ENCODE peak calls at places on chromosomes 4 and X, in four cellular contexts. I is K562, Z is H1, V is HepG2. O is an unnamed sample.

GRCh38 chr4:189786447-189786846 is 154.2 kb upstream of the FRG1 start:
- DNase-seq in I (no peak), Z (no peak), V (no peak), O (no peak)

GRCh38 chr4:176099314-176099713 is 33.7 kb downstream of the WDR17 start:
- DNase-seq in I (no peak), Z (no peak), V (no peak), O (no peak)

GRCh38 chr4:38870098-38870850 is 2.7 kb downstream of the FAM114A1 start:
- DNase-seq in I (no peak), Z (no peak), V (no peak), O (no peak)

GRCh38 chr4:100340534-100341364 is 150.5 kb upstream of the DDIT4L start:
- DNase-seq in I (no peak), Z (no peak), V (no peak), O (no peak)

GRCh38 chr4:169033660-169034059 is 23.6 kb upstream of the CBR4 start:
- DNase-seq in I (peak; percentile 67), Z (no peak), V (no peak), O (peak; percentile 62)

GRCh38 chr4:26762650-26763049 is 98.0 kb upstream of the STIM2 start:
- DNase-seq in I (no peak), Z (no peak), V (no peak), O (no peak)

GRCh38 chr4:137384476-137384875 is 147.8 kb downstream of the PCDH18 start:
- DNase-seq in I (no peak), Z (no peak), V (no peak), O (no peak)

GRCh38 chr4:97493815-97494518 is 649.3 kb downstream of the STPG2 start:
- DNase-seq in I (no peak), Z (no peak), V (no peak), O (peak; percentile 76)

GRCh38 chrX:44306336-44306735 is 37.1 kb downstream of the EFHC2 start:
- DNase-seq in I (no peak), Z (no peak), V (no peak), O (no peak)

GRCh38 chr4:156195914-156196313 is 242.2 kb upstream of the CTSO start:
- DNase-seq in I (no peak), Z (no peak), V (no peak), O (no peak)

GRCh38 chrX:49171752-49172279 is at the start of gene PLP2:
- DNase-seq in I (peak; percentile 52), Z (no peak), V (no peak), O (no peak)

GRCh38 chrX:69015156-69015555 is 150.1 kb downstream of the PJA1 start:
- DNase-seq in I (no peak), Z (no peak), V (no peak), O (no peak)

GRCh38 chr4:167475951-167476350 is 241.7 kb upstream of the SPOCK3 start:
- DNase-seq in I (no peak), Z (no peak), V (no peak), O (no peak)

GRCh38 chrX:16429391-16429790 is 220.6 kb upstream of the S100G start:
- DNase-seq in I (no peak), Z (no peak), V (no peak), O (no peak)

GRCh38 chr4:2545321-2546013 is 9.0 kb downstream of the FAM193A start:
- DNase-seq in I (no peak), Z (no peak), V (no peak), O (no peak)

GRCh38 chrX:153880440-153880815 is 5.5 kb downstream of the L1CAM start:
- DNase-seq in I (no peak), Z (no peak), V (no peak), O (no peak)

GRCh38 chr4:185950891-185951290 is 118.1 kb upstream of the TLR3 start:
- DNase-seq in I (no peak), Z (no peak), V (no peak), O (no peak)

GRCh38 chr4:95637047-95637600 is 88.4 kb upstream of the UNC5C start:
- DNase-seq in I (no peak), Z (no peak), V (no peak), O (no peak)

DNA sequence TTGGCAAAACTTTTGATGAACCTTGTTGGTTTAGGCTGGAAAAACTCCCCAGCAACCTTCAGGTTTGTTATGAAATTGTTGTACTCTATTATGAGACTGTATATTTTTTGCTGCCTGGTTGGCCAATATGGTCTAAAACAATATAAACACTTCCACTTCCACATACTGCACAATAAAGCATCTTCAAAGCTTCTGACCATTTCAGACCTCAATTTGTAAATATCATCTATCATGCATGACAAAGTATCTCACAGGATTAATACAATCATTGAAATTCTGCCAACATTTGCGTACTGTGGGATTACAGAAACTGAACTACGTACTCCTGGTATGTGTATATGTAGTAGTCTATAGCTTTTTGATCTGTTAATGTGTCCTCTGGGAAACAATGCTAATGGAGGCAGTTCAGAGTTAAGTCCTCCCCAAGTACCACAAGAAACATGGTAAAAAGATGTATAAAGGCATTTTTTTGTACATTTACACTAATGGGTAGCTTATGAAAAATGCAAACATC is 40.4 kb downstream of the GPC4 start:
- DNase-seq in I (no peak), Z (no peak), V (no peak), O (no peak)
- TF ChIP-seq FOSL1 in I (no peak), Z (no peak), V (no peak), O (no peak)

DNA sequence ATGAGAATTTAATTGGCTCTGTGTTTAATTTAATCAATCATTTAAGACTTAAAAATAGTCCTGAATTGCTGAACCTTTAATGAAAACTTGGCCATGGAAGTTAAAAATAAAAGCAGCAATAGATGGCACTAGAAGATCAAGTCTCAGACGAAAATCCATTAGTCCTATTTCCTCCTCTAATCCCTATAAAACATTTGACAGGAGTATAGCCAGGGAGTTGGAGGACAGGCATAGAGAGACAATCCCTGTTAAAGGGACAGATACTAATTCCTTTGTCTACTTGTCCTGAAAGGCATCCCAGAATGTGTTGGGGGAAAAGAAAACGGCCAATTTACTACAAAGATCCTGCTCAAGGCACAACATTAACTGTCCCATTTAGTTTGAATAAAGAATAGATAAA is 276.3 kb upstream of the TACR3 start:
- DNase-seq in I (no peak), Z (no peak), V (no peak), O (peak; percentile 56)
- TF ChIP-seq FOSL1 in I (no peak), Z (no peak), V (no peak), O (no peak)

DNA sequence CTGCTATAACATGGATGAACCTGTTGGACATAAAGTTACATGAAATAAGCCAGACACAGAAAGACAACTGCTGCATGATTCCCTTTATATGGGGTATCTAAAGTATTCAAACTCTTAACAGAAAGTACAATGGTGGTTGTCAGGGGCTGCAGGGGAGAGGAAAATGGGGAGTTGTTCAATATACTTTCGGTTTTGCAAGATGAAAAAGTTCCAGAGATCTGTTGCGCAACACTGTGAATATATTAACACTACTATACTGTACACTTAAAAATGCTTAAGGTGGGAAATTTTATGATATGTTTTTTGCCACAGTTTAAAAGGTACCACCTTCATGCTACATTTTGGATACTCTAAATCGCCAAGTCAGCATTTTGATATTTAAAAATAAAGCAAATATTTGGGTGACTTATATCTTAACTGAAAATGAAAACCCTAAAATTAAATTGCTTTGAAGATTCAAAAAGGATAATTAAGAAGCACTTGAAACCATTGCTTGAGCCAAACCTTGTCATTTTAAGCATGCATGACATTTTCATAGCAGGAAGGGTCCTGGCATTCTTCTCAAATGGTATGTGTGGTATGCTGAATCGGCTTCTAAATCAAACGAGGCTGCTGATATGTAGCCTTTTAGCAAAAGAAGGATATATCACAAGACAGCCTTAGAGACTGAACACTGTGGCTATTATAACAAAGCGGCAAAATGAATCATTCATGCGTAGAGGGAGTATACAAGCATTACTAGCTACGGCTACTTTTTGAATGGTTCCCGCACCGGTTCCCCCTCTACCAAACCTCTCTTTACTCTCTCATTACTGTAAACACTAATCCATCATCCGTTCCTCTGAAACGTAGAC is 607.1 kb upstream of the DIPK2B start:
- DNase-seq in I (no peak), Z (no peak), V (no peak), O (no peak)
- TF ChIP-seq FOSL1 in I (no peak), Z (no peak), V (no peak), O (no peak)

DNA sequence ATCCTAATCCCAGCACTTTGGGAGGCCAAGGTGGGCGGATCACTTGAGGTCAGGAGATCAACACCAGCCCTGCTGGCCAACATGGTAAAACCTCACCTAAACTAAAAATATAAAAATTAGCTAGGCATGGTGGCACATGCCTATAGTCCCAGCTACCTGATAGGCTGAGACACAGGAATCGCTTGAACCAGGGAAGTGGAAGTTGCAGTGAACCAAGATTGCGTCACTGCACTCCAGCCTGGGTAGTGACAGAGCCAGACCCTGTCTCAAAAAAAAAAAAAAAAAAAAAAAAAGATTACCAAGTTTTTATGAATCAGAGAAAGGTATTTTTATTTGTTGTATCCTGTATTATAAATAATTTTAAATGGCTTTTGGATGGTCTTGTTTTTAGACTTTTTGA is 15.1 kb downstream of the TRAPPC11 start:
- DNase-seq in I (no peak), Z (no peak), V (no peak), O (no peak)
- TF ChIP-seq FOSL1 in I (no peak), Z (no peak), V (no peak), O (no peak)

DNA sequence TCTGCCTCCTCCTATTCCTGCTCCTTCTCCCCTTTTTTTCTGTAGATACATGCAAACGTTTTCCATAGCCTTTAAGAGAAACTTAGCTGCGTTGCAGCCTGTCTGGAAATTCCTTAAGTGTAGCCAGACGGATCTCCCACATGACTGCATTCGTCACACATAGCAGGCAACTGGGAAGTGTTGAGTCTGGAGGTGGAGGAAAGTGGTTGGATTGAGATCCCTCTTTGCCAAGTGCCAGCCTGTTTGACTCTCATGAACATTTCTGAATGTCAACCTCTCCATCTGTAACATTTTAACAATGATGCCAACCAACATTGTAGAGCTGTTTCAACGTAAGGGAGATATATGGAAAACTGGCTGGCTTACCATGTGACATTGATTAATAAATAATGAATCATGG is 45.1 kb upstream of the FAM9A start:
- DNase-seq in I (no peak), Z (no peak), V (no peak), O (no peak)
- TF ChIP-seq FOSL1 in I (no peak), Z (no peak), V (no peak), O (no peak)

GRCh38 chrX:115226929-115227328 is 7.0 kb downstream of the LRCH2 start:
- DNase-seq in I (no peak), Z (no peak), V (peak; percentile 33), O (peak; percentile 34)
- TF ChIP-seq FOSL1 in I (no peak), Z (no peak), V (no peak), O (no peak)

GRCh38 chr4:63505714-63506460 is 903.4 kb downstream of the TECRL start:
- DNase-seq in I (no peak), Z (no peak), V (no peak), O (no peak)
- TF ChIP-seq FOSL1 in I (no peak), Z (no peak), V (no peak), O (no peak)